ENCODE peak calls at places on chromosome 6, in five cellular contexts. One of them, this sample, is unnamed.

GRCh38 chr6:100617633-100618348 is 153.1 kb upstream of the SIM1 start:
- DNase-seq in heart right ventricle: no peak
- DNase-seq in retinal pigment epithelial cell: no peak
- DNase-seq in gastrocnemius medialis: no peak
- DNase-seq in BJ: peak
- DNase-seq in this sample: no peak

GRCh38 chr6:157529654-157530039 is 148.7 kb downstream of the ZDHHC14 start:
- DNase-seq in BJ: no peak
- DNase-seq in retinal pigment epithelial cell: no peak
- DNase-seq in gastrocnemius medialis: no peak
- DNase-seq in heart right ventricle: no peak
- DNase-seq in this sample: no peak

GRCh38 chr6:43804550-43805223 is 34.7 kb downstream of the VEGFA start:
- DNase-seq in BJ: no peak
- DNase-seq in gastrocnemius medialis: no peak
- DNase-seq in heart right ventricle: no peak
- DNase-seq in retinal pigment epithelial cell: no peak
- DNase-seq in this sample: no peak

GRCh38 chr6:147909645-147910044 is 401.2 kb downstream of the SAMD5 start:
- DNase-seq in retinal pigment epithelial cell: no peak
- DNase-seq in heart right ventricle: no peak
- DNase-seq in BJ: peak
- DNase-seq in gastrocnemius medialis: no peak
- DNase-seq in this sample: no peak

GRCh38 chr6:143286280-143286795 is 164.2 kb downstream of the ADAT2 start:
- DNase-seq in BJ: no peak
- DNase-seq in gastrocnemius medialis: no peak
- DNase-seq in heart right ventricle: no peak
- DNase-seq in retinal pigment epithelial cell: peak
- DNase-seq in this sample: peak

GRCh38 chr6:122736166-122736565 is 43.4 kb upstream of the FABP7 start:
- DNase-seq in gastrocnemius medialis: no peak
- DNase-seq in BJ: no peak
- DNase-seq in retinal pigment epithelial cell: no peak
- DNase-seq in heart right ventricle: no peak
- DNase-seq in this sample: no peak

GRCh38 chr6:47473791-47474351 is 3.7 kb upstream of the CD2AP start:
- DNase-seq in retinal pigment epithelial cell: no peak
- DNase-seq in gastrocnemius medialis: no peak
- DNase-seq in heart right ventricle: no peak
- DNase-seq in BJ: no peak
- DNase-seq in this sample: no peak

GRCh38 chr6:107345398-107345797 is 114.0 kb downstream of the PDSS2 start:
- DNase-seq in gastrocnemius medialis: no peak
- DNase-seq in retinal pigment epithelial cell: no peak
- DNase-seq in BJ: no peak
- DNase-seq in heart right ventricle: no peak
- DNase-seq in this sample: no peak

GRCh38 chr6:149049230-149049629 is 268.3 kb upstream of the TAB2 start:
- DNase-seq in BJ: no peak
- DNase-seq in retinal pigment epithelial cell: no peak
- DNase-seq in heart right ventricle: no peak
- DNase-seq in gastrocnemius medialis: no peak
- DNase-seq in this sample: no peak

GRCh38 chr6:169959129-169960002 is 207.9 kb downstream of the ERMARD start:
- DNase-seq in gastrocnemius medialis: no peak
- DNase-seq in retinal pigment epithelial cell: no peak
- DNase-seq in BJ: no peak
- DNase-seq in heart right ventricle: no peak
- DNase-seq in this sample: no peak

GRCh38 chr6:158041370-158041769 is 59.7 kb downstream of the SYNJ2 start:
- DNase-seq in BJ: no peak
- DNase-seq in heart right ventricle: no peak
- DNase-seq in gastrocnemius medialis: no peak
- DNase-seq in retinal pigment epithelial cell: no peak
- DNase-seq in this sample: no peak

GRCh38 chr6:168866534-168866933 is 387.1 kb downstream of the THBS2 start:
- DNase-seq in retinal pigment epithelial cell: no peak
- DNase-seq in gastrocnemius medialis: no peak
- DNase-seq in BJ: no peak
- DNase-seq in heart right ventricle: no peak
- DNase-seq in this sample: no peak

GRCh38 chr6:100344761-100345160 is 120.0 kb downstream of the SIM1 start:
- DNase-seq in BJ: no peak
- DNase-seq in heart right ventricle: no peak
- DNase-seq in retinal pigment epithelial cell: no peak
- DNase-seq in gastrocnemius medialis: no peak
- DNase-seq in this sample: peak

GRCh38 chr6:50952092-50952932 is 133.6 kb downstream of the TFAP2B start:
- DNase-seq in gastrocnemius medialis: no peak
- DNase-seq in heart right ventricle: no peak
- DNase-seq in BJ: no peak
- DNase-seq in retinal pigment epithelial cell: no peak
- DNase-seq in this sample: no peak

GRCh38 chr6:150741633-150742200 is 123.8 kb upstream of the MTHFD1L start:
- DNase-seq in gastrocnemius medialis: no peak
- DNase-seq in retinal pigment epithelial cell: no peak
- DNase-seq in heart right ventricle: no peak
- DNase-seq in BJ: no peak
- DNase-seq in this sample: no peak

GRCh38 chr6:88490865-88491264 is 324.7 kb upstream of the CNR1 start:
- DNase-seq in BJ: no peak
- DNase-seq in heart right ventricle: no peak
- DNase-seq in gastrocnemius medialis: no peak
- DNase-seq in retinal pigment epithelial cell: no peak
- DNase-seq in this sample: peak

GRCh38 chr6:48150701-48151100 is 39.7 kb upstream of the PTCHD4 start:
- DNase-seq in heart right ventricle: no peak
- DNase-seq in gastrocnemius medialis: no peak
- DNase-seq in BJ: no peak
- DNase-seq in retinal pigment epithelial cell: no peak
- DNase-seq in this sample: no peak

GRCh38 chr6:73045609-73046008 is 179.7 kb downstream of the KHDC1L start:
- DNase-seq in BJ: no peak
- DNase-seq in retinal pigment epithelial cell: no peak
- DNase-seq in heart right ventricle: no peak
- DNase-seq in gastrocnemius medialis: no peak
- DNase-seq in this sample: no peak

GRCh38 chr6:17042422-17043147 is 59.3 kb upstream of the STMND1 start:
- DNase-seq in BJ: no peak
- DNase-seq in retinal pigment epithelial cell: peak
- DNase-seq in gastrocnemius medialis: no peak
- DNase-seq in heart right ventricle: peak
- DNase-seq in this sample: peak

GRCh38 chr6:10407018-10407673 is 7.7 kb downstream of the TFAP2A start:
- DNase-seq in heart right ventricle: no peak
- DNase-seq in BJ: no peak
- DNase-seq in retinal pigment epithelial cell: no peak
- DNase-seq in gastrocnemius medialis: no peak
- DNase-seq in this sample: no peak

GRCh38 chr6:50141100-50141499 is 91.4 kb upstream of the DEFB112 start:
- DNase-seq in retinal pigment epithelial cell: no peak
- DNase-seq in heart right ventricle: no peak
- DNase-seq in BJ: no peak
- DNase-seq in gastrocnemius medialis: no peak
- DNase-seq in this sample: no peak

GRCh38 chr6:85431271-85431670 is 18.6 kb upstream of the NT5E start:
- DNase-seq in retinal pigment epithelial cell: no peak
- DNase-seq in heart right ventricle: no peak
- DNase-seq in gastrocnemius medialis: no peak
- DNase-seq in BJ: no peak
- DNase-seq in this sample: no peak

GRCh38 chr6:43830775-43831174 is 60.8 kb downstream of the VEGFA start:
- DNase-seq in retinal pigment epithelial cell: no peak
- DNase-seq in heart right ventricle: no peak
- DNase-seq in BJ: no peak
- DNase-seq in gastrocnemius medialis: no peak
- DNase-seq in this sample: no peak

GRCh38 chr6:37388578-37388977 is 34.8 kb downstream of the RNF8 start:
- DNase-seq in heart right ventricle: no peak
- DNase-seq in BJ: no peak
- DNase-seq in gastrocnemius medialis: no peak
- DNase-seq in retinal pigment epithelial cell: no peak
- DNase-seq in this sample: no peak

GRCh38 chr6:78605909-78606446 is 261.4 kb upstream of the IRAK1BP1 start:
- DNase-seq in retinal pigment epithelial cell: peak
- DNase-seq in heart right ventricle: no peak
- DNase-seq in gastrocnemius medialis: no peak
- DNase-seq in BJ: peak
- DNase-seq in this sample: peak

GRCh38 chr6:33963351-33963750 is 159.5 kb upstream of the MLN start:
- DNase-seq in retinal pigment epithelial cell: no peak
- DNase-seq in gastrocnemius medialis: no peak
- DNase-seq in BJ: no peak
- DNase-seq in heart right ventricle: no peak
- DNase-seq in this sample: no peak

GRCh38 chr6:54595844-54596243 is 250.7 kb upstream of the FAM83B start:
- DNase-seq in retinal pigment epithelial cell: no peak
- DNase-seq in gastrocnemius medialis: no peak
- DNase-seq in BJ: no peak
- DNase-seq in heart right ventricle: no peak
- DNase-seq in this sample: no peak

GRCh38 chr6:38346291-38347079 is 293.2 kb downstream of the BTBD9 start:
- DNase-seq in gastrocnemius medialis: no peak
- DNase-seq in BJ: peak
- DNase-seq in heart right ventricle: no peak
- DNase-seq in retinal pigment epithelial cell: no peak
- DNase-seq in this sample: peak

GRCh38 chr6:5695260-5696245 is 311.2 kb downstream of the NRN1 start:
- DNase-seq in heart right ventricle: no peak
- DNase-seq in BJ: peak
- DNase-seq in retinal pigment epithelial cell: peak
- DNase-seq in gastrocnemius medialis: no peak
- DNase-seq in this sample: peak

GRCh38 chr6:70549327-70549726 is 17.4 kb upstream of the SDHAF4 start:
- DNase-seq in BJ: no peak
- DNase-seq in gastrocnemius medialis: no peak
- DNase-seq in retinal pigment epithelial cell: no peak
- DNase-seq in heart right ventricle: no peak
- DNase-seq in this sample: no peak

GRCh38 chr6:75882734-75883133 is 133.7 kb downstream of the MYO6 start:
- DNase-seq in retinal pigment epithelial cell: peak
- DNase-seq in gastrocnemius medialis: no peak
- DNase-seq in heart right ventricle: no peak
- DNase-seq in BJ: peak
- DNase-seq in this sample: peak

GRCh38 chr6:42404494-42404893 is 47.2 kb downstream of the TRERF1 start:
- DNase-seq in gastrocnemius medialis: no peak
- DNase-seq in retinal pigment epithelial cell: peak
- DNase-seq in BJ: peak
- DNase-seq in heart right ventricle: peak
- DNase-seq in this sample: peak

GRCh38 chr6:30162265-30163089 is 869 bp upstream of the TRIM15 start:
- DNase-seq in heart right ventricle: no peak
- DNase-seq in BJ: no peak
- DNase-seq in retinal pigment epithelial cell: no peak
- DNase-seq in gastrocnemius medialis: no peak
- DNase-seq in this sample: no peak
- H3K4me3 ChIP-seq in heart right ventricle: no peak
- H3K4me3 ChIP-seq in BJ: no peak
- H3K4me3 ChIP-seq in retinal pigment epithelial cell: no peak
- H3K4me3 ChIP-seq in gastrocnemius medialis: no peak
- H3K4me3 ChIP-seq in this sample: no peak

GRCh38 chr6:13186861-13187260 is 141.5 kb downstream of the TBC1D7 start:
- DNase-seq in retinal pigment epithelial cell: no peak
- DNase-seq in BJ: no peak
- DNase-seq in gastrocnemius medialis: no peak
- DNase-seq in heart right ventricle: no peak
- DNase-seq in this sample: no peak

GRCh38 chr6:13189710-13190109 is 138.6 kb downstream of the TBC1D7 start:
- DNase-seq in gastrocnemius medialis: no peak
- DNase-seq in heart right ventricle: no peak
- DNase-seq in BJ: no peak
- DNase-seq in retinal pigment epithelial cell: no peak
- DNase-seq in this sample: no peak

GRCh38 chr6:13188306-13188705 is 140.0 kb downstream of the TBC1D7 start:
- DNase-seq in retinal pigment epithelial cell: no peak
- DNase-seq in BJ: no peak
- DNase-seq in gastrocnemius medialis: no peak
- DNase-seq in heart right ventricle: no peak
- DNase-seq in this sample: no peak

GRCh38 chr6:13190391-13190790 is 137.9 kb downstream of the TBC1D7 start:
- DNase-seq in gastrocnemius medialis: no peak
- DNase-seq in heart right ventricle: no peak
- DNase-seq in retinal pigment epithelial cell: no peak
- DNase-seq in BJ: no peak
- DNase-seq in this sample: no peak

DNA sequence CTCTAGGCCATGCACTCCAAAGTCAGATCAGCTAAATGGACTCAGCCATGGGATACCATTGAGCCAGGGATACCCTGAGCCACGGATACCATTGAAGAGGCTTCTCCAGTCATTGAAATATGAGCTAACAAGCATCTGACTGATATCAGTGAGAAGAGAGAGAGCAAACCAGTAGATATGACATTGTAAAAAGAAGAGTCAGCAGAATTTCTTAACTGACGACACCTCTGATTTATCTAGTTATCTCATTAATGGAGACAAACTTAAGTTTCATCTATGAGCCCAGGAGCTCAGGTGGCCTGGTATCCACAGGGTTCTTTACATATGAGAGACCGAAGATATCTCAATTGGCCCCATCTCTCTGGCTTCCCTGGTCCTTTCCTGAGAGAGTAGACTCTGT is 140.6 kb downstream of the TBC1D7 start:
- DNase-seq in heart right ventricle: no peak
- DNase-seq in BJ: no peak
- DNase-seq in retinal pigment epithelial cell: no peak
- DNase-seq in gastrocnemius medialis: no peak
- DNase-seq in this sample: no peak
- H3K4me3 ChIP-seq in heart right ventricle: no peak
- H3K4me3 ChIP-seq in BJ: no peak
- H3K4me3 ChIP-seq in retinal pigment epithelial cell: no peak
- H3K4me3 ChIP-seq in gastrocnemius medialis: no peak
- H3K4me3 ChIP-seq in this sample: no peak

GRCh38 chr6:111646942-111647341 is 41.3 kb upstream of the TRAF3IP2 start:
- DNase-seq in heart right ventricle: no peak
- DNase-seq in gastrocnemius medialis: peak
- DNase-seq in BJ: peak
- DNase-seq in retinal pigment epithelial cell: no peak
- DNase-seq in this sample: peak
- H3K4me3 ChIP-seq in heart right ventricle: no peak
- H3K4me3 ChIP-seq in gastrocnemius medialis: peak
- H3K4me3 ChIP-seq in BJ: no peak
- H3K4me3 ChIP-seq in retinal pigment epithelial cell: no peak
- H3K4me3 ChIP-seq in this sample: no peak

GRCh38 chr6:39758905-39759605 is 33.1 kb upstream of the DAAM2 start:
- DNase-seq in BJ: no peak
- DNase-seq in gastrocnemius medialis: no peak
- DNase-seq in retinal pigment epithelial cell: no peak
- DNase-seq in heart right ventricle: no peak
- DNase-seq in this sample: no peak
- H3K4me3 ChIP-seq in BJ: no peak
- H3K4me3 ChIP-seq in gastrocnemius medialis: no peak
- H3K4me3 ChIP-seq in retinal pigment epithelial cell: no peak
- H3K4me3 ChIP-seq in heart right ventricle: no peak
- H3K4me3 ChIP-seq in this sample: no peak

GRCh38 chr6:63804381-63804956 is 168.9 kb downstream of the PHF3 start:
- DNase-seq in retinal pigment epithelial cell: no peak
- DNase-seq in BJ: peak
- DNase-seq in gastrocnemius medialis: no peak
- DNase-seq in heart right ventricle: no peak
- DNase-seq in this sample: peak
- H3K4me3 ChIP-seq in retinal pigment epithelial cell: no peak
- H3K4me3 ChIP-seq in BJ: no peak
- H3K4me3 ChIP-seq in gastrocnemius medialis: no peak
- H3K4me3 ChIP-seq in heart right ventricle: no peak
- H3K4me3 ChIP-seq in this sample: no peak